ENCODE peak calls at places on chromosomes 4 and X, in nine cellular contexts. One of them, this sample, is unnamed. For H3K27me3, the result is how much of the 10 kb centered on the place peaks cover.

GRCh38 chrX:72247206-72247944 is 8.5 kb upstream of the ERCC6L start:
- DNase-seq in upper lobe of left lung: peak
- DNase-seq in Caco-2: no peak
- DNase-seq in fibroblast of lung: peak
- DNase-seq in PC-3: peak
- DNase-seq in adipocyte: no peak
- DNase-seq in uterus: peak
- DNase-seq in pancreas: peak
- DNase-seq in brain microvascular endothelial cell: no peak
- DNase-seq in this sample: no peak

GRCh38 chr4:142379277-142380051 is 466.6 kb downstream of the INPP4B start:
- DNase-seq in upper lobe of left lung: no peak
- DNase-seq in Caco-2: peak
- DNase-seq in fibroblast of lung: peak
- DNase-seq in PC-3: peak
- DNase-seq in adipocyte: peak
- DNase-seq in uterus: no peak
- DNase-seq in pancreas: no peak
- DNase-seq in brain microvascular endothelial cell: peak
- DNase-seq in this sample: no peak

GRCh38 chrX:155959018-155959587 is 38.4 kb upstream of the IL9R start:
- DNase-seq in upper lobe of left lung: no peak
- DNase-seq in Caco-2: no peak
- DNase-seq in fibroblast of lung: no peak
- DNase-seq in PC-3: no peak
- DNase-seq in adipocyte: no peak
- DNase-seq in uterus: no peak
- DNase-seq in pancreas: no peak
- DNase-seq in brain microvascular endothelial cell: no peak
- DNase-seq in this sample: no peak

GRCh38 chr4:23878912-23879732 is 10.7 kb downstream of the PPARGC1A start:
- DNase-seq in upper lobe of left lung: no peak
- DNase-seq in Caco-2: no peak
- DNase-seq in fibroblast of lung: no peak
- DNase-seq in PC-3: no peak
- DNase-seq in adipocyte: no peak
- DNase-seq in uterus: no peak
- DNase-seq in pancreas: no peak
- DNase-seq in brain microvascular endothelial cell: no peak
- DNase-seq in this sample: no peak

GRCh38 chr4:10023806-10024205 is 2.5 kb upstream of the SLC2A9 start:
- DNase-seq in upper lobe of left lung: peak
- DNase-seq in Caco-2: no peak
- DNase-seq in fibroblast of lung: no peak
- DNase-seq in PC-3: no peak
- DNase-seq in adipocyte: no peak
- DNase-seq in uterus: no peak
- DNase-seq in pancreas: no peak
- DNase-seq in brain microvascular endothelial cell: peak
- DNase-seq in this sample: no peak

GRCh38 chr4:73068496-73069337 is 799 bp downstream of the COX18 start:
- DNase-seq in upper lobe of left lung: no peak
- DNase-seq in Caco-2: no peak
- DNase-seq in fibroblast of lung: peak
- DNase-seq in PC-3: peak
- DNase-seq in adipocyte: peak
- DNase-seq in uterus: no peak
- DNase-seq in pancreas: peak
- DNase-seq in brain microvascular endothelial cell: peak
- DNase-seq in this sample: peak

GRCh38 chr4:52641853-52642563 is 17.1 kb downstream of the USP46 start:
- DNase-seq in upper lobe of left lung: no peak
- DNase-seq in Caco-2: no peak
- DNase-seq in fibroblast of lung: peak
- DNase-seq in PC-3: peak
- DNase-seq in adipocyte: peak
- DNase-seq in uterus: no peak
- DNase-seq in pancreas: no peak
- DNase-seq in brain microvascular endothelial cell: peak
- DNase-seq in this sample: no peak

GRCh38 chr4:138037716-138038115 is 204.4 kb downstream of the SLC7A11 start:
- DNase-seq in upper lobe of left lung: no peak
- DNase-seq in Caco-2: no peak
- DNase-seq in fibroblast of lung: peak
- DNase-seq in PC-3: no peak
- DNase-seq in adipocyte: peak
- DNase-seq in uterus: no peak
- DNase-seq in pancreas: no peak
- DNase-seq in brain microvascular endothelial cell: no peak
- DNase-seq in this sample: no peak

GRCh38 chr4:153954654-153955053 is 165.8 kb upstream of the SFRP2 start:
- DNase-seq in upper lobe of left lung: no peak
- DNase-seq in Caco-2: no peak
- DNase-seq in fibroblast of lung: no peak
- DNase-seq in PC-3: no peak
- DNase-seq in adipocyte: no peak
- DNase-seq in uterus: no peak
- DNase-seq in pancreas: no peak
- DNase-seq in brain microvascular endothelial cell: no peak
- DNase-seq in this sample: no peak

GRCh38 chr4:173934933-173935620 is 348.4 kb downstream of the FBXO8 start:
- DNase-seq in upper lobe of left lung: no peak
- DNase-seq in Caco-2: no peak
- DNase-seq in fibroblast of lung: no peak
- DNase-seq in PC-3: no peak
- DNase-seq in adipocyte: no peak
- DNase-seq in uterus: no peak
- DNase-seq in pancreas: no peak
- DNase-seq in brain microvascular endothelial cell: no peak
- DNase-seq in this sample: no peak

GRCh38 chrX:25296850-25297249 is 281.1 kb upstream of the ARX start:
- DNase-seq in upper lobe of left lung: no peak
- DNase-seq in Caco-2: no peak
- DNase-seq in fibroblast of lung: no peak
- DNase-seq in PC-3: no peak
- DNase-seq in adipocyte: no peak
- DNase-seq in uterus: no peak
- DNase-seq in pancreas: no peak
- DNase-seq in brain microvascular endothelial cell: no peak
- DNase-seq in this sample: no peak
- H3K27me3 ChIP-seq in upper lobe of left lung: under half
- H3K27me3 ChIP-seq in Caco-2: under half
- H3K27me3 ChIP-seq in fibroblast of lung: under half
- H3K27me3 ChIP-seq in PC-3: under half
- H3K27me3 ChIP-seq in adipocyte: under half
- H3K27me3 ChIP-seq in uterus: under half
- H3K27me3 ChIP-seq in pancreas: under half
- H3K27me3 ChIP-seq in brain microvascular endothelial cell: under half
- H3K27me3 ChIP-seq in this sample: under half

DNA sequence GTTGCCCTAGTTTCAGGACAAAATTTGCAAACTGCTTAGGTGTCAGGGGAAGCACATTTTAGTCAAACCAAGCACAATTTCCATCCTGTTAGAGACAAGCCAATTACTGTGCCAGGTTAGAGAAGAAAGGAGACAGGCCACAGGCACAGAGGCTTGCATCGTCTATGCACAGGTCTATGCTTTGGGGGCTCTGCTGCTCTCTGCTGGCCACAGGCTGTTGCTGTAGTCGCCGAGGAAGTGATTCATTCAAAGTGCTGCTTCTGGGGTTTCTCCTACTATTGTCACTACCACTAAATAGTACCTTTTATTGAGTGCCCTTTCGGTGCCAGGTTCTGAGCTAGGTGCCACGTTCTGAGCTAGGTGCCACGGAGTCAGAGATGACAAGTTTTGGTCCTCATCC is 45.5 kb downstream of the VGLL1 start:
- DNase-seq in upper lobe of left lung: peak
- DNase-seq in Caco-2: peak
- DNase-seq in fibroblast of lung: peak
- DNase-seq in PC-3: peak
- DNase-seq in adipocyte: peak
- DNase-seq in uterus: peak
- DNase-seq in pancreas: peak
- DNase-seq in brain microvascular endothelial cell: peak
- DNase-seq in this sample: peak
- H3K27me3 ChIP-seq in upper lobe of left lung: under half
- H3K27me3 ChIP-seq in Caco-2: under half
- H3K27me3 ChIP-seq in fibroblast of lung: under half
- H3K27me3 ChIP-seq in PC-3: under half
- H3K27me3 ChIP-seq in adipocyte: under half
- H3K27me3 ChIP-seq in uterus: under half
- H3K27me3 ChIP-seq in pancreas: under half
- H3K27me3 ChIP-seq in brain microvascular endothelial cell: under half
- H3K27me3 ChIP-seq in this sample: under half

DNA sequence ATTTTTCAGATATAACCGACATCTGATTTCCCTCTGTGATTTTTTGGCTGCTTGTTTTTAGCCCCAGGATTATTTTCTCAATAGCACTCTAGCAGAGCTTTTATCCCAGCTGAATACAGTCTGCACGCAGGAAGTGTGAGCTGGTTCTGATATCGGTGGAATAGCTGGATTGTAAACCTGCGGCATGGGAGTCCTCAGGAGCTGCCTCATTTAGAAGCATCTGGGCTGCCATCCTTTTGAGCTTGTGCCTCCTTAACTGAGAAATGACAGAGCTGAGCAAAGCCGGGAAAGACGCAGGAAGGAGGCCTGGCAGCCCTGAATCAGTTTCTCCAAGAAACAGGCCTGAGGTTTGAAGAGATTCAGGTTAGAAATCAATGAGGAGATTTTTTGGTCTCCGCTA is 28.4 kb upstream of the GRPEL1 start:
- DNase-seq in upper lobe of left lung: no peak
- DNase-seq in Caco-2: no peak
- DNase-seq in fibroblast of lung: no peak
- DNase-seq in PC-3: no peak
- DNase-seq in adipocyte: no peak
- DNase-seq in uterus: no peak
- DNase-seq in pancreas: no peak
- DNase-seq in brain microvascular endothelial cell: no peak
- DNase-seq in this sample: no peak
- H3K27me3 ChIP-seq in upper lobe of left lung: under half
- H3K27me3 ChIP-seq in Caco-2: under half
- H3K27me3 ChIP-seq in fibroblast of lung: under half
- H3K27me3 ChIP-seq in PC-3: under half
- H3K27me3 ChIP-seq in adipocyte: under half
- H3K27me3 ChIP-seq in uterus: under half
- H3K27me3 ChIP-seq in pancreas: under half
- H3K27me3 ChIP-seq in brain microvascular endothelial cell: under half
- H3K27me3 ChIP-seq in this sample: under half

GRCh38 chrX:64196606-64197005 is 8.9 kb downstream of the AMER1 start:
- DNase-seq in upper lobe of left lung: no peak
- DNase-seq in Caco-2: no peak
- DNase-seq in fibroblast of lung: no peak
- DNase-seq in PC-3: no peak
- DNase-seq in adipocyte: no peak
- DNase-seq in uterus: no peak
- DNase-seq in pancreas: no peak
- DNase-seq in brain microvascular endothelial cell: no peak
- DNase-seq in this sample: no peak
- H3K27me3 ChIP-seq in upper lobe of left lung: under half
- H3K27me3 ChIP-seq in Caco-2: under half
- H3K27me3 ChIP-seq in fibroblast of lung: under half
- H3K27me3 ChIP-seq in PC-3: under half
- H3K27me3 ChIP-seq in adipocyte: under half
- H3K27me3 ChIP-seq in uterus: under half
- H3K27me3 ChIP-seq in pancreas: under half
- H3K27me3 ChIP-seq in brain microvascular endothelial cell: under half
- H3K27me3 ChIP-seq in this sample: under half

GRCh38 chr4:1111259-1111809 is 2.0 kb downstream of the RNF212 start:
- DNase-seq in upper lobe of left lung: no peak
- DNase-seq in Caco-2: no peak
- DNase-seq in fibroblast of lung: no peak
- DNase-seq in PC-3: no peak
- DNase-seq in adipocyte: no peak
- DNase-seq in uterus: no peak
- DNase-seq in pancreas: peak
- DNase-seq in brain microvascular endothelial cell: no peak
- DNase-seq in this sample: no peak

GRCh38 chr4:1112174-1112820 is 1.1 kb downstream of the RNF212 start:
- DNase-seq in upper lobe of left lung: no peak
- DNase-seq in Caco-2: no peak
- DNase-seq in fibroblast of lung: no peak
- DNase-seq in PC-3: no peak
- DNase-seq in adipocyte: no peak
- DNase-seq in uterus: no peak
- DNase-seq in pancreas: peak
- DNase-seq in brain microvascular endothelial cell: no peak
- DNase-seq in this sample: no peak

GRCh38 chr4:1109898-1110506 is 3.4 kb downstream of the RNF212 start:
- DNase-seq in upper lobe of left lung: no peak
- DNase-seq in Caco-2: no peak
- DNase-seq in fibroblast of lung: no peak
- DNase-seq in PC-3: no peak
- DNase-seq in adipocyte: no peak
- DNase-seq in uterus: no peak
- DNase-seq in pancreas: no peak
- DNase-seq in brain microvascular endothelial cell: no peak
- DNase-seq in this sample: no peak

GRCh38 chr4:1113311-1114009 is at the start of gene RNF212:
- DNase-seq in upper lobe of left lung: no peak
- DNase-seq in Caco-2: no peak
- DNase-seq in fibroblast of lung: no peak
- DNase-seq in PC-3: no peak
- DNase-seq in adipocyte: no peak
- DNase-seq in uterus: no peak
- DNase-seq in pancreas: no peak
- DNase-seq in brain microvascular endothelial cell: no peak
- DNase-seq in this sample: peak

GRCh38 chr4:1112821-1113182 is 562 bp downstream of the RNF212 start:
- DNase-seq in upper lobe of left lung: no peak
- DNase-seq in Caco-2: no peak
- DNase-seq in fibroblast of lung: no peak
- DNase-seq in PC-3: no peak
- DNase-seq in adipocyte: no peak
- DNase-seq in uterus: no peak
- DNase-seq in pancreas: no peak
- DNase-seq in brain microvascular endothelial cell: no peak
- DNase-seq in this sample: no peak
- H3K27me3 ChIP-seq in upper lobe of left lung: under half
- H3K27me3 ChIP-seq in Caco-2: under half
- H3K27me3 ChIP-seq in fibroblast of lung: under half
- H3K27me3 ChIP-seq in PC-3: under half
- H3K27me3 ChIP-seq in adipocyte: under half
- H3K27me3 ChIP-seq in uterus: under half
- H3K27me3 ChIP-seq in pancreas: under half
- H3K27me3 ChIP-seq in brain microvascular endothelial cell: under half
- H3K27me3 ChIP-seq in this sample: under half